ENCODE peak calls at places on chromosomes 1 and 21, in five cellular contexts. V, Z, E, H and B are unnamed samples.

GRCh38 chr1:54069792-54070548 is 16.6 kb downstream of the TCEANC2 start:
- DNase-seq in H (no peak), E (peak; percentile 13), V (peak; percentile 85), Z (no peak), B (no peak)

GRCh38 chr1:169745015-169745861 is 11.4 kb upstream of the SELE start:
- DNase-seq in Z (no peak), H (no peak), E (peak; percentile 74), V (no peak), B (no peak)

GRCh38 chr1:238606896-238607295 is 716.2 kb upstream of the ZP4 start:
- DNase-seq in E (no peak), H (no peak), Z (no peak), V (no peak), B (no peak)

GRCh38 chr1:57843760-57844159 is 419.9 kb upstream of the DAB1 start:
- DNase-seq in E (peak; percentile 51), H (no peak), Z (no peak), V (no peak), B (no peak)

GRCh38 chr1:20615946-20616345 is 17.3 kb upstream of the PINK1 start:
- DNase-seq in E (no peak), Z (no peak), H (no peak), V (no peak), B (no peak)

GRCh38 chr21:42609806-42610205 is 43.6 kb upstream of the PDE9A start:
- DNase-seq in H (no peak), E (no peak), V (no peak), Z (peak; percentile 29), B (no peak)

GRCh38 chr1:169240449-169241242 is 127.0 kb downstream of the NME7 start:
- DNase-seq in Z (no peak), E (no peak), V (no peak), H (no peak), B (no peak)

GRCh38 chr1:1420654-1421134 is 382 bp downstream of the ANKRD65 start:
- DNase-seq in V (no peak), E (no peak), H (no peak), Z (no peak), B (no peak)

GRCh38 chr21:35609263-35609662 is 451.1 kb downstream of the SETD4 start:
- DNase-seq in V (no peak), E (no peak), Z (no peak), H (no peak), B (no peak)

GRCh38 chr1:193707271-193708015 is 521.0 kb upstream of the B3GALT2 start:
- DNase-seq in E (peak; percentile 8), Z (no peak), V (no peak), H (no peak), B (no peak)

GRCh38 chr1:20141001-20141400 is 1.9 kb downstream of the PLA2G2F start:
- DNase-seq in Z (no peak), V (no peak), E (no peak), H (no peak), B (no peak)

GRCh38 chr1:58162952-58163550 is 383.5 kb downstream of the OMA1 start:
- DNase-seq in Z (no peak), E (peak; percentile 49), V (peak; percentile 57), H (peak; percentile 70), B (peak; percentile 75)

GRCh38 chr1:116988248-116988647 is 13.3 kb upstream of the CD101 start:
- DNase-seq in V (no peak), H (no peak), E (peak; percentile 34), Z (no peak), B (no peak)

GRCh38 chr1:247448107-247448778 is 9.7 kb downstream of the OR2B11 start:
- DNase-seq in Z (no peak), E (peak; percentile 8), H (peak; percentile 74), V (peak; percentile 76), B (peak; percentile 69)

GRCh38 chr21:34158866-34159616 is 85.7 kb downstream of the MRPS6 start:
- DNase-seq in E (no peak), Z (no peak), H (no peak), V (peak; percentile 21), B (no peak)

GRCh38 chr1:181216571-181216994 is 128.1 kb downstream of the IER5 start:
- DNase-seq in Z (no peak), E (no peak), V (no peak), H (no peak), B (no peak)

GRCh38 chr21:45617021-45617930 is 26.2 kb upstream of the PCBP3 start:
- DNase-seq in Z (no peak), V (no peak), E (no peak), H (no peak), B (no peak)

GRCh38 chr1:86156571-86157455 is at the start of gene COL24A1:
- DNase-seq in E (no peak), V (peak; percentile 73), H (peak; percentile 78), Z (no peak), B (peak; percentile 52)

GRCh38 chr1:67211589-67212563 is 45.6 kb downstream of the IL23R start:
- DNase-seq in E (no peak), V (no peak), Z (peak; percentile 35), H (peak; percentile 28), B (peak; percentile 42)

GRCh38 chr21:31788581-31788980 is 56.7 kb upstream of the SCAF4 start:
- DNase-seq in V (no peak), E (no peak), H (no peak), Z (no peak), B (no peak)

GRCh38 chr1:62406576-62406975 is 30.3 kb upstream of the USP1 start:
- DNase-seq in H (no peak), E (no peak), V (no peak), Z (no peak), B (no peak)

GRCh38 chr1:211036701-211037494 is 97.0 kb downstream of the KCNH1 start:
- DNase-seq in V (no peak), H (no peak), Z (no peak), E (peak; percentile 90), B (no peak)

GRCh38 chr1:209207701-209208286 is 375.7 kb upstream of the CAMK1G start:
- DNase-seq in E (peak; percentile 53), H (peak; percentile 83), Z (no peak), V (peak; percentile 87), B (peak; percentile 81)

GRCh38 chr1:9539829-9540550 is 725 bp downstream of the SLC25A33 start:
- DNase-seq in H (peak; percentile 44), V (peak; percentile 66), Z (peak; percentile 12), E (no peak), B (peak; percentile 41)

GRCh38 chr1:51555866-51556619 is 37.0 kb upstream of the EPS15 start:
- DNase-seq in V (no peak), E (no peak), H (no peak), Z (no peak), B (no peak)

GRCh38 chr1:112332751-112333150 is 63.3 kb upstream of the CTTNBP2NL start:
- DNase-seq in H (no peak), V (no peak), Z (no peak), E (no peak), B (no peak)

GRCh38 chr1:235639586-235640205 is 9.9 kb downstream of the GNG4 start:
- DNase-seq in Z (no peak), H (no peak), V (no peak), E (no peak), B (no peak)

GRCh38 chr1:1435911-1436633 is 582 bp downstream of the VWA1 start:
- DNase-seq in Z (no peak), V (no peak), E (no peak), H (peak; percentile 16), B (no peak)

GRCh38 chr21:36350282-36350910 is 30.4 kb downstream of the MORC3 start:
- DNase-seq in V (no peak), E (no peak), Z (no peak), H (no peak), B (no peak)

GRCh38 chr1:225842788-225843425 is 33.0 kb downstream of the EPHX1 start:
- DNase-seq in Z (no peak), E (no peak), V (no peak), H (no peak), B (no peak)

GRCh38 chr1:184882649-184883303 is 91.5 kb downstream of the NIBAN1 start:
- DNase-seq in V (no peak), E (no peak), Z (no peak), H (no peak), B (no peak)

GRCh38 chr1:229271448-229272120 is 673 bp downstream of the RAB4A start:
- DNase-seq in Z (no peak), H (no peak), V (no peak), E (no peak), B (no peak)
- TF ChIP-seq CTCF in Z (peak; percentile 16), H (no peak), V (no peak), E (no peak), B (no peak)

DNA sequence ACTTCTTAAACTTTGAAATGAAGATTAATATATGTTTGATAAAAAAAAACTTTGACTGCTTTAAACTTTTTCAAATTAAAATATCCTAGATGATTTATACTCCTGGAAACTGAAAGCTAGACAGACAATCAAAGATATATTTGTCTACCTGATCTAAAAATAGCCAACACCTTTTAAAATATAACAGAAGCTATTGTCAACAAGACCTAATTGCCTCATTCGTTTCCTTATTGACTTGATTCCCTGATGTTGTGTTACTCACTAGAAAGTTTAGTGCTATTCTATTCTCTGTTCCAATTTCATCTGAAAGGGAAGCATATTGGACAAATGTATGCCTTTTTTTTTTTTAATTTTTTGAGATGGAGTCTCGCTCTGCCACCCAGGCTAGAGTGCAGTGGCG is 445.6 kb upstream of the ADAMTS5 start:
- DNase-seq in H (no peak), Z (no peak), E (no peak), V (no peak), B (no peak)
- TF ChIP-seq CTCF in H (no peak), Z (no peak), E (no peak), V (no peak), B (no peak)

GRCh38 chr1:212701910-212702309 is 2.3 kb upstream of the BATF3 start:
- DNase-seq in V (no peak), E (no peak), Z (no peak), H (no peak), B (no peak)
- TF ChIP-seq CTCF in V (no peak), E (no peak), Z (no peak), H (no peak), B (no peak)

GRCh38 chr1:42679364-42679983 is 2.7 kb upstream of the YBX1 start:
- DNase-seq in V (no peak), H (no peak), E (no peak), Z (no peak), B (no peak)

GRCh38 chr1:42682739-42683529 is 716 bp downstream of the YBX1 start:
- DNase-seq in H (peak; percentile 43), V (peak; percentile 68), Z (peak; percentile 37), E (no peak), B (peak; percentile 51)

GRCh38 chr1:42681771-42682483 is at the start of gene YBX1:
- DNase-seq in E (peak; percentile 98), V (peak; percentile 96), Z (peak; percentile 93), H (peak; percentile 96), B (peak; percentile 92)

GRCh38 chr1:42680045-42680444 is 2.2 kb upstream of the YBX1 start:
- DNase-seq in Z (no peak), H (no peak), V (no peak), E (no peak), B (no peak)

DNA sequence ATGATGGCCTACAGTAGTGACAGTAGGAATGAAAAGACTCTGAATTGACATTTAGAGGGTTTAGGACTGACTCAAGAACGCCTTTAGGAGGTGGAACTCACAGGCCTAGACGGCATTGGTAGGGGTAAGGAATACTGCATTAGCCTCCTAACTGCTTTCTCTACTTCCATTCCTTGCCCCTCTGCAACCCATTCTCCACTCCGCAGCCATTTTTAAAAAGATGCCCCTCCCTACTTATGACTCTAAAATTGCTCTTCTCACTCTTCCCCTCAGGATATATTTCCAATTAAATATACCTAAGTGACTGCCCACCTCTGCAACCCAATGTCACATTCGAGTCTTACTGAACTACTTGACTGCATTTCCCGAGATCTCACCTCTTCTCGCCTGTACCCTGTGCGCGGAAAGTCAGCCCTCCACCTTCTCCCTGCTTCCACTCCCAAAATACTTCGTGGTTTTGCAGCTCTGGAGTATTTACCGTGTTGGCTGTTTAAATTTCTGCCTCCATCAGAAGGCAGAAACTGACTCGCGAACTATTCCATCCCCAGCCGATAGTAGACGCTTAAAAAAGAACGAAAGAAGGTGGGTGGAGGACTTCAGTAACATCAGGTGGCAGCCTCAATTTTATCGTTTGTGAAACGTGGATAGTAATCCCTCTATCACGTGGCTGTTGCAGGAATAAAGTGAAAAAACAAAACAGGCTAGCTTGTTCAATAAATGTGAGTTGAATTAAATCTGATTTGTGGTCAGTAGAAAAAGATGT is 1.1 kb upstream of the YBX1 start:
- DNase-seq in Z (no peak), E (no peak), H (no peak), V (no peak), B (no peak)
- TF ChIP-seq CTCF in Z (no peak), E (no peak), H (no peak), V (no peak), B (no peak)